ENCODE peak calls at places on chromosomes 11 and 22, in five cellular contexts. A is Calu3, I is breast epithelium, Z is DMS153, M is Right ventricle myocardium inferior. L is an unnamed sample.

GRCh38 chr22:36027579-36027959 is 1.1 kb downstream of the RBFOX2 start:
- DNase-seq in A (no peak), Z (no peak), M (peak; percentile 53), I (no peak), L (peak; percentile 50)

GRCh38 chr11:67178878-67179277 is 59.8 kb downstream of the KDM2A start:
- DNase-seq in M (no peak), A (no peak), Z (no peak), I (no peak), L (no peak)

GRCh38 chr11:31387379-31387778 is 17.7 kb downstream of the DNAJC24 start:
- DNase-seq in I (no peak), M (no peak), Z (no peak), A (no peak), L (no peak)

GRCh38 chr11:134041791-134042696 is 26.8 kb upstream of the JAM3 start:
- DNase-seq in A (no peak), I (no peak), Z (no peak), M (no peak), L (no peak)

GRCh38 chr11:66854231-66854661 is 2.6 kb upstream of the LRFN4 start:
- DNase-seq in Z (no peak), M (no peak), I (no peak), A (no peak), L (no peak)

GRCh38 chr11:2310786-2311455 is 9.1 kb downstream of the TSPAN32 start:
- DNase-seq in A (no peak), I (no peak), Z (no peak), M (no peak), L (no peak)

GRCh38 chr22:33328789-33329296 is 270.7 kb upstream of the SYN3 start:
- DNase-seq in M (no peak), Z (no peak), A (peak; percentile 69), I (no peak), L (no peak)

GRCh38 chr11:102447941-102448868 is 4.4 kb downstream of the TMEM123 start:
- DNase-seq in A (no peak), I (no peak), Z (no peak), M (no peak), L (no peak)

GRCh38 chr11:92123540-92123939 is 101.1 kb upstream of the FAT3 start:
- DNase-seq in I (no peak), Z (no peak), M (no peak), A (no peak), L (no peak)

GRCh38 chr11:34537636-34538035 is 24.0 kb upstream of the ELF5 start:
- DNase-seq in A (no peak), I (peak; percentile 50), M (no peak), Z (no peak), L (no peak)

GRCh38 chr11:77779935-77780334 is 40.6 kb downstream of the RSF1 start:
- DNase-seq in M (no peak), A (no peak), I (no peak), Z (no peak), L (peak; percentile 7)

GRCh38 chr11:6824461-6824860 is 21.0 kb upstream of the OR10A5 start:
- DNase-seq in M (no peak), A (no peak), Z (no peak), I (no peak), L (no peak)

GRCh38 chr11:64539239-64539638 is 51.8 kb upstream of the SLC22A12 start:
- DNase-seq in Z (no peak), A (no peak), I (no peak), M (no peak), L (no peak)

GRCh38 chr11:124878497-124879228 is 13.4 kb downstream of the ROBO3 start:
- DNase-seq in M (no peak), A (no peak), I (no peak), Z (no peak), L (no peak)

GRCh38 chr11:76524919-76525318 is 80.1 kb downstream of the EMSY start:
- DNase-seq in Z (peak; percentile 51), M (no peak), A (peak; percentile 39), I (no peak), L (no peak)

GRCh38 chr22:23781533-23781932 is 5.2 kb upstream of the SMARCB1 start:
- DNase-seq in Z (no peak), A (peak; percentile 34), M (no peak), I (no peak), L (peak; percentile 82)

GRCh38 chr22:20777420-20778177 is 3.7 kb downstream of the SERPIND1 start:
- DNase-seq in I (no peak), A (peak; percentile 36), M (no peak), Z (peak; percentile 95), L (no peak)

GRCh38 chr11:57885298-57886035 is 123.9 kb downstream of the CTNND1 start:
- DNase-seq in I (no peak), A (peak; percentile 13), M (no peak), Z (no peak), L (peak; percentile 51)

GRCh38 chr11:13691296-13691899 is 22.9 kb downstream of the FAR1 start:
- DNase-seq in Z (no peak), I (no peak), A (no peak), M (no peak), L (no peak)

GRCh38 chr22:45094826-45095225 is 68.9 kb upstream of the NUP50 start:
- DNase-seq in I (no peak), Z (no peak), M (no peak), A (no peak), L (no peak)

GRCh38 chr11:119389611-119390254 is 8.2 kb upstream of the USP2 start:
- DNase-seq in M (no peak), Z (no peak), A (no peak), I (no peak), L (no peak)

GRCh38 chr22:45758603-45759002 is 87.0 kb downstream of the ATXN10 start:
- DNase-seq in M (no peak), I (no peak), Z (no peak), A (no peak), L (no peak)

GRCh38 chr11:66081505-66081904 is 11.4 kb downstream of the PACS1 start:
- DNase-seq in M (peak; percentile 73), Z (peak; percentile 78), I (peak; percentile 91), A (peak; percentile 64), L (no peak)

GRCh38 chr11:35721576-35722341 is 59.2 kb downstream of the TRIM44 start:
- DNase-seq in A (no peak), I (no peak), Z (no peak), M (no peak), L (no peak)

GRCh38 chr22:29266564-29267461 is 968 bp downstream of the RHBDD3 start:
- DNase-seq in M (no peak), A (no peak), I (no peak), Z (no peak), L (peak; percentile 51)

GRCh38 chr22:48277868-48278581 is 1515.6 kb downstream of the TBC1D22A start:
- DNase-seq in I (no peak), A (no peak), M (no peak), Z (no peak), L (no peak)

L was measured in SJCRH30.